ENCODE peak calls at places on chromosomes 6 and 20, in six cellular contexts. S is cardiac fibroblast, B is fibroblast of mammary gland, D is kidney glomerular epithelial cell, H is T-helper 9 cell, A is cardiac muscle cell. X is an unnamed sample.

GRCh38 chr6:11198663-11199603 is 33.5 kb downstream of the NEDD9 start:
- DNase-seq in S (no peak), B (no peak), D (no peak), H (no peak), A (no peak), X (no peak)

GRCh38 chr20:35055445-35056276 is 36.9 kb downstream of the TRPC4AP start:
- DNase-seq in S (peak), B (no peak), D (no peak), H (no peak), A (peak), X (no peak)

GRCh38 chr20:10469599-10469998 is 34.5 kb downstream of the SLX4IP start:
- DNase-seq in S (peak), B (peak), D (peak), H (no peak), A (peak), X (peak)

GRCh38 chr6:68975064-68975463 is 340.0 kb downstream of the ADGRB3 start:
- DNase-seq in S (peak), B (no peak), D (peak), H (no peak), A (peak), X (no peak)

GRCh38 chr6:87293526-87293925 is 28.9 kb upstream of the SMIM8 start:
- DNase-seq in S (no peak), B (no peak), D (no peak), H (no peak), A (no peak), X (no peak)

GRCh38 chr20:41213150-41213820 is 75.9 kb downstream of the PLCG1 start:
- DNase-seq in S (no peak), B (peak), D (no peak), H (no peak), A (no peak), X (no peak)

GRCh38 chr6:118320652-118321051 is 227.4 kb upstream of the PLN start:
- DNase-seq in S (peak), B (peak), D (no peak), H (no peak), A (no peak), X (no peak)

GRCh38 chr6:9878535-9878934 is 536.3 kb downstream of the TFAP2A start:
- DNase-seq in S (no peak), B (no peak), D (no peak), H (no peak), A (no peak), X (no peak)

GRCh38 chr6:109304284-109305015 is 77.8 kb downstream of the CD164 start:
- DNase-seq in S (peak), B (peak), D (no peak), H (no peak), A (no peak), X (peak)

GRCh38 chr6:17450825-17451224 is 57.4 kb downstream of the CAP2 start:
- DNase-seq in S (no peak), B (no peak), D (no peak), H (no peak), A (no peak), X (no peak)

GRCh38 chr6:14984454-14984853 is 261.4 kb upstream of the JARID2 start:
- DNase-seq in S (peak), B (peak), D (no peak), H (no peak), A (peak), X (no peak)

GRCh38 chr20:31666258-31667042 is 28.7 kb downstream of the COX4I2 start:
- DNase-seq in S (no peak), B (peak), D (no peak), H (no peak), A (no peak), X (no peak)

GRCh38 chr6:25292384-25292783 is 13.2 kb downstream of the CARMIL1 start:
- DNase-seq in S (no peak), B (no peak), D (no peak), H (no peak), A (no peak), X (no peak)

GRCh38 chr20:8547968-8548588 is 416.0 kb downstream of the PLCB1 start:
- DNase-seq in S (no peak), B (no peak), D (no peak), H (no peak), A (no peak), X (no peak)

GRCh38 chr20:52494244-52494643 is 302.7 kb upstream of the ZFP64 start:
- DNase-seq in S (peak), B (peak), D (peak), H (no peak), A (no peak), X (peak)

GRCh38 chr6:31352497-31353368 is 4.2 kb downstream of the HLA-B start:
- DNase-seq in S (no peak), B (no peak), D (no peak), H (peak), A (no peak), X (no peak)

GRCh38 chr20:43942661-43943285 is 28.1 kb downstream of the TOX2 start:
- DNase-seq in S (peak), B (peak), D (peak), H (no peak), A (no peak), X (peak)

GRCh38 chr6:37257320-37257633 is 295 bp upstream of the TBC1D22B start:
- DNase-seq in S (no peak), B (no peak), D (no peak), H (no peak), A (no peak), X (no peak)

GRCh38 chr6:13165518-13166186 is 162.7 kb downstream of the TBC1D7 start:
- DNase-seq in S (no peak), B (no peak), D (no peak), H (no peak), A (no peak), X (no peak)

GRCh38 chr6:42942444-42942843 is 13.2 kb downstream of the CNPY3 start:
- DNase-seq in S (no peak), B (no peak), D (no peak), H (no peak), A (no peak), X (no peak)

GRCh38 chr6:150336299-150336698 is 32.5 kb upstream of the IYD start:
- DNase-seq in S (peak), B (peak), D (peak), H (no peak), A (no peak), X (peak)

GRCh38 chr6:29637247-29637646 is 4.3 kb upstream of the GABBR1 start:
- DNase-seq in S (no peak), B (no peak), D (no peak), H (no peak), A (no peak), X (no peak)

GRCh38 chr6:125149256-125150144 is 4.1 kb upstream of the TPD52L1 start:
- DNase-seq in S (peak), B (peak), D (peak), H (no peak), A (no peak), X (peak)

X was measured in kidney epithelial cell.